ENCODE peak calls at places on chromosomes 16 and 17, in four cellular contexts. K is cardiac muscle cell, O is amygdala, A is T-helper 2 cell. R is an unnamed sample.

GRCh38 chr16:80231888-80232287 is 308.9 kb upstream of the DYNLRB2 start:
- DNase-seq in A (no peak), K (no peak), O (no peak), R (no peak)

GRCh38 chr17:13702266-13702665 is 100.5 kb upstream of the HS3ST3A1 start:
- DNase-seq in A (no peak), O (no peak), K (no peak), R (no peak)

GRCh38 chr16:14501331-14502255 is 128.5 kb downstream of the PARN start:
- DNase-seq in A (no peak), K (peak), O (peak), R (no peak)

GRCh38 chr16:20866161-20866772 is 33.9 kb downstream of the DCUN1D3 start:
- DNase-seq in A (no peak), K (peak), O (no peak), R (no peak)

GRCh38 chr17:45277992-45278391 is 16.1 kb upstream of the SPATA32 start:
- DNase-seq in O (no peak), A (no peak), K (peak), R (no peak)

GRCh38 chr17:63702223-63702577 is 2.3 kb upstream of the LIMD2 start:
- DNase-seq in A (peak), O (no peak), K (no peak), R (no peak)

GRCh38 chr17:78192616-78193015 is 5.5 kb downstream of the AFMID start:
- DNase-seq in O (no peak), A (no peak), K (no peak), R (no peak)

GRCh38 chr17:28500712-28501379 is 5.3 kb upstream of the FOXN1 start:
- DNase-seq in O (no peak), A (no peak), K (no peak), R (no peak)

GRCh38 chr16:391885-392335 is 5.1 kb upstream of the NME4 start:
- DNase-seq in K (peak), A (peak), O (peak), R (peak)

GRCh38 chr17:45372325-45372869 is 55.6 kb upstream of the MAP3K14 start:
- DNase-seq in K (no peak), O (no peak), A (no peak), R (no peak)

GRCh38 chr16:84215531-84215930 is 24.3 kb downstream of the KCNG4 start:
- DNase-seq in O (no peak), K (no peak), A (no peak), R (no peak)

GRCh38 chr17:66533572-66533971 is 231.2 kb downstream of the PRKCA start:
- DNase-seq in O (no peak), A (no peak), K (peak), R (no peak)

GRCh38 chr17:53186004-53186403 is 636.7 kb upstream of the KIF2B start:
- DNase-seq in K (peak), O (no peak), A (no peak), R (no peak)

GRCh38 chr17:17840751-17841591 is 4.2 kb upstream of the SREBF1 start:
- DNase-seq in O (peak), A (no peak), K (no peak), R (no peak)

GRCh38 chr17:7233701-7234099 is 617 bp downstream of the DVL2 start:
- DNase-seq in O (no peak), K (no peak), A (no peak), R (no peak)

GRCh38 chr17:81494984-81495383 is 17.6 kb downstream of the ACTG1 start:
- DNase-seq in A (no peak), O (peak), K (no peak), R (no peak)

GRCh38 chr16:48206594-48207242 is 37.4 kb upstream of the LONP2 start:
- DNase-seq in K (no peak), O (no peak), A (no peak), R (no peak)

GRCh38 chr16:22948058-22948602 is 134.2 kb downstream of the HS3ST2 start:
- DNase-seq in K (no peak), A (no peak), O (no peak), R (no peak)

GRCh38 chr16:19520861-19521331 is 1.0 kb downstream of the GDE1 start:
- DNase-seq in O (no peak), K (no peak), A (no peak), R (no peak)

GRCh38 chr16:58510097-58510775 is 5.1 kb upstream of the SETD6 start:
- DNase-seq in A (no peak), O (no peak), K (no peak), R (no peak)

GRCh38 chr17:40331743-40332641 is 23.0 kb downstream of the RARA start:
- DNase-seq in A (no peak), K (no peak), O (peak), R (no peak)

GRCh38 chr17:64084940-64085649 is 44.8 kb downstream of the ERN1 start:
- DNase-seq in K (no peak), O (no peak), A (no peak), R (no peak)

GRCh38 chr17:65055708-65056638 is 567 bp downstream of the GNA13 start:
- DNase-seq in A (peak), K (peak), O (peak), R (peak)

GRCh38 chr16:74574146-74574545 is 32.8 kb downstream of the GLG1 start:
- DNase-seq in K (no peak), A (no peak), O (no peak), R (no peak)

GRCh38 chr17:40960144-40960543 is 6.6 kb downstream of the KRT39 start:
- DNase-seq in K (no peak), O (no peak), A (no peak), R (no peak)

GRCh38 chr17:77530591-77530990 is 389.8 kb downstream of the SEC14L1 start:
- DNase-seq in O (no peak), A (no peak), K (no peak), R (no peak)

R was measured in KG1.